ENCODE peak calls at places on chromosomes 1 and 21, in six cellular contexts. A is HCT116, N is GM12878, S is A549, F is ovary, P is endothelial cell of umbilical vein. Q is an unnamed sample.
A peak's percentile ranks its signal among the peaks of the same experiment; 100 is the strongest.

GRCh38 chr1:14835725-14836124 is 237.2 kb downstream of the KAZN start:
- DNase-seq in S (no peak), F (no peak), P (no peak), N (no peak), A (no peak), Q (no peak)

GRCh38 chr1:60130703-60131102 is 57.1 kb upstream of the C1orf87 start:
- DNase-seq in S (no peak), A (no peak), F (no peak), N (no peak), P (no peak), Q (no peak)

GRCh38 chr1:226308166-226308722 is 720 bp downstream of the LIN9 start:
- DNase-seq in F (peak; percentile 36), S (peak; percentile 33), P (peak; percentile 4), A (no peak), N (no peak), Q (no peak)

GRCh38 chr1:29975036-29975694 is 738.8 kb downstream of the PTPRU start:
- DNase-seq in P (peak; percentile 4), S (peak; percentile 12), F (no peak), A (no peak), N (no peak), Q (no peak)

GRCh38 chr1:185734929-185735666 is 907 bp downstream of the HMCN1 start:
- DNase-seq in F (no peak), P (peak; percentile 65), S (no peak), N (no peak), A (no peak), Q (no peak)

GRCh38 chr1:54493608-54494007 is 54.4 kb upstream of the ACOT11 start:
- DNase-seq in S (no peak), N (no peak), A (no peak), P (no peak), F (no peak), Q (no peak)

GRCh38 chr1:236002025-236002390 is 62.9 kb downstream of the NID1 start:
- DNase-seq in P (no peak), A (no peak), F (no peak), N (no peak), S (no peak), Q (no peak)

GRCh38 chr1:31782066-31782762 is 18.1 kb upstream of the ADGRB2 start:
- DNase-seq in A (no peak), F (no peak), N (no peak), S (no peak), P (no peak), Q (no peak)

GRCh38 chr1:245161866-245162265 is 7.1 kb downstream of the KIF26B start:
- DNase-seq in F (no peak), N (no peak), S (no peak), P (no peak), A (no peak), Q (no peak)

GRCh38 chr1:234866007-234866866 is 256.3 kb upstream of the IRF2BP2 start:
- DNase-seq in F (no peak), S (peak; percentile 50), N (no peak), P (peak; percentile 37), A (peak; percentile 61), Q (peak; percentile 70)

GRCh38 chr1:201696217-201696761 is 132.7 kb upstream of the IPO9 start:
- DNase-seq in A (no peak), P (no peak), N (no peak), F (peak; percentile 65), S (no peak), Q (peak; percentile 88)

GRCh38 chr1:230808268-230808872 is 60.0 kb downstream of the C1orf198 start:
- DNase-seq in A (no peak), F (no peak), P (no peak), N (no peak), S (no peak), Q (no peak)

GRCh38 chr21:45997495-45998275 is 16.1 kb downstream of the COL6A1 start:
- DNase-seq in F (peak; percentile 36), N (no peak), S (no peak), P (no peak), A (no peak), Q (no peak)

GRCh38 chr1:196382383-196382782 is 225.9 kb downstream of the KCNT2 start:
- DNase-seq in F (no peak), P (peak; percentile 25), S (no peak), N (no peak), A (no peak), Q (no peak)

GRCh38 chr1:179586107-179586823 is 5.4 kb upstream of the TDRD5 start:
- DNase-seq in S (peak; percentile 44), A (no peak), N (no peak), P (peak; percentile 32), F (no peak), Q (no peak)

GRCh38 chr1:59926381-59927243 is at the start of gene CYP2J2:
- DNase-seq in A (peak; percentile 10), P (peak; percentile 36), S (peak; percentile 3), N (peak; percentile 4), F (no peak), Q (no peak)

GRCh38 chr1:174839211-174839610 is 160.5 kb upstream of the CACYBP start:
- DNase-seq in S (no peak), P (no peak), A (no peak), N (no peak), F (no peak), Q (no peak)

GRCh38 chr1:56077223-56077622 is 502.1 kb downstream of the PLPP3 start:
- DNase-seq in S (no peak), F (no peak), N (no peak), P (no peak), A (no peak), Q (no peak)

GRCh38 chr1:240946926-240947325 is 335.0 kb upstream of the GREM2 start:
- DNase-seq in N (no peak), F (no peak), P (peak; percentile 52), A (no peak), S (peak; percentile 35), Q (peak; percentile 6)

GRCh38 chr21:16589499-16589898 is 859.7 kb downstream of the USP25 start:
- DNase-seq in P (no peak), N (no peak), F (no peak), A (no peak), S (no peak), Q (no peak)

GRCh38 chr1:172637522-172637921 is 21.4 kb upstream of the FASLG start:
- DNase-seq in P (no peak), A (no peak), N (no peak), F (no peak), S (no peak), Q (peak; percentile 31)

GRCh38 chr1:245932302-245932972 is 574.6 kb downstream of the SMYD3 start:
- DNase-seq in P (no peak), N (no peak), A (no peak), S (no peak), F (no peak), Q (no peak)

GRCh38 chr1:102790997-102791396 is 317.3 kb downstream of the COL11A1 start:
- DNase-seq in A (peak; percentile 6), P (no peak), S (no peak), F (no peak), N (no peak), Q (no peak)

GRCh38 chr1:98388431-98388830 is 273.1 kb upstream of the SNX7 start:
- DNase-seq in F (no peak), S (no peak), N (peak; percentile 20), P (peak; percentile 91), A (no peak), Q (peak; percentile 15)

GRCh38 chr21:31351973-31352372 is 7.9 kb upstream of the TIAM1 start:
- DNase-seq in N (no peak), A (no peak), F (no peak), P (no peak), S (no peak), Q (no peak)

GRCh38 chr1:42682739-42683529 is 716 bp downstream of the YBX1 start:
- DNase-seq in A (peak; percentile 29), F (peak; percentile 74), P (peak; percentile 50), N (no peak), S (peak; percentile 20), Q (peak; percentile 39)
- TF ChIP-seq POLR2A in A (no peak), F (no peak), P (peak; percentile 48), N (peak; percentile 93), S (no peak), Q (peak; percentile 46)

DNA sequence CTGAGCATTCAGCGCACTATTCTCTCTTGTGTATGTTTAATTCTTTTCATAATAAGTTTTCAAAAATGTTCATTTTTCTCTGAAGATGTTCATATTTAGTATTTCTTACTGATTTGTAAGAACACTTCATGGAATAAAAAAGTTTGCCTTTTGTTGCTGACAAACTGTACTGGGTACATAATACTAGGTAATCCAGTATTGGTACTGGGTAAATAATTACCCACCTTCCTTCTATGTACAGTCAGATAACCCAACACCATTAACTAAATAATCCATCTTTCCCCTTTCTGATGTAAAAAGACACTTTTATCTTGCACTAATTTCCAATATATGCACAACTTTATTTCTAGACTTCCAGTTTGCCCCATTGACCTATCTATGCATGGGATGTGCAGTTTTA is 23.9 kb downstream of the APP start:
- DNase-seq in S (no peak), N (no peak), A (no peak), F (no peak), P (no peak), Q (no peak)
- TF ChIP-seq POLR2A in S (no peak), N (no peak), A (no peak), F (no peak), P (no peak), Q (no peak)

DNA sequence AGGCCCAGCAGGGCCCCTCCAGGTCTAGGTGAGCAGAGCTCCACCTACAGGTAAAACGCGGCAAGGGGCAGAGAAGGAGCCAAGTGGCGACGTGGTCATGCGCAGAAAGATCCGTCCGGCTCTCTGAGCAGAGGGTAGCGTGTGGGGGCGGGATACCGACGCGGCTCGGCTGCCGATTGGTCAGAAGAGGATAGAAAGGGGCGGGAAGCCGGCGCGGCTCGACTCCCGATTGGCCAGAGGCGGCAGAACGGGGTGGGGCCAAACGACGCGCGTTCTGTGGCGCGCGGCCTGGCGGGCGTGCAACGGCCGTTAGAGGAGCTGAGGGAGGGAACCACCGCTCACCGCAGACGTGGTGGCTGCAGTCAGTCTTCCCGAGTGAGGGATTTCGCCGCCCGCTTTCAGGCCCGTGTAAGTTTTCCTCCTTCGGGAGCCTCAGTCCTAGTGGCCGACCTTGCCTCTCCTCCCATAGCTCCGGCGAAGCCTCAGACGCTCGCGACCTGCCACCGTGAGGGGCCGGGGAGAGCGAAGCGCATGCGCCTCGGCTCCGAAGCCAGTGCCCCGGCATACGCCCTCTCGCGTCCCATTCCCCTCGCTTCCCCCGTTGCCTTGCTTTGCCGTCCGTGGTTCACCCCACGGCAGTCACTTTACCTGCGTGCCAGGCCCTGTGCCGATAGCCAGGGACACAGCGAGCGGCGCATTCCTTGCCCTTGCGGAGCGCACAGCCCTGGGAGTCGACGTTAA is at the start of gene CEP85:
- DNase-seq in F (peak; percentile 98), S (peak; percentile 96), N (peak; percentile 95), P (peak; percentile 98), A (peak; percentile 97), Q (peak; percentile 87)
- TF ChIP-seq POLR2A in F (peak; percentile 29), S (peak; percentile 79), N (peak; percentile 95), P (peak; percentile 81), A (peak; percentile 91), Q (peak; percentile 83)

GRCh38 chr1:36155560-36156328 is at the start of gene MAP7D1:
- DNase-seq in F (peak; percentile 92), P (peak; percentile 76), A (no peak), N (no peak), S (peak; percentile 51), Q (peak; percentile 82)

GRCh38 chr1:36154765-36155559 is 998 bp upstream of the MAP7D1 start:
- DNase-seq in S (no peak), A (no peak), N (no peak), F (peak; percentile 62), P (no peak), Q (no peak)

GRCh38 chr1:36157973-36158826 is 2.2 kb downstream of the MAP7D1 start:
- DNase-seq in S (no peak), A (no peak), F (no peak), N (no peak), P (no peak), Q (no peak)

GRCh38 chr1:36157115-36157903 is 1.3 kb downstream of the MAP7D1 start:
- DNase-seq in F (no peak), S (no peak), A (no peak), N (no peak), P (no peak), Q (no peak)

GRCh38 chr1:36156329-36157114 is 562 bp downstream of the MAP7D1 start:
- DNase-seq in S (peak; percentile 33), N (no peak), A (no peak), P (peak; percentile 82), F (peak; percentile 78), Q (no peak)
- TF ChIP-seq POLR2A in S (no peak), N (peak; percentile 70), A (no peak), P (peak; percentile 43), F (no peak), Q (no peak)